ENCODE peak calls at places on chromosomes 13 and 19, in six cellular contexts. W is A549, H is endothelial cell of umbilical vein, C is K562, V is HepG2, K is GM12878. M is an unnamed sample.

GRCh38 chr19:6736917-6737283 is 480 bp downstream of the GPR108 start:
- DNase-seq in W (no peak), H (no peak), C (no peak), V (no peak), K (no peak), M (no peak)

GRCh38 chr19:21610341-21610740 is 104.9 kb downstream of the ZNF429 start:
- DNase-seq in W (no peak), H (no peak), C (no peak), V (no peak), K (no peak), M (no peak)

GRCh38 chr13:83121904-83122303 is 760.4 kb downstream of the SLITRK1 start:
- DNase-seq in W (no peak), H (no peak), C (no peak), V (no peak), K (no peak), M (no peak)

GRCh38 chr19:38061294-38061693 is 154.3 kb downstream of the SIPA1L3 start:
- DNase-seq in W (peak; percentile 65), H (no peak), C (no peak), V (no peak), K (no peak), M (no peak)

GRCh38 chr19:16497042-16497441 is 848 bp downstream of the C19orf44 start:
- DNase-seq in W (no peak), H (no peak), C (no peak), V (no peak), K (no peak), M (no peak)

GRCh38 chr13:28564030-28564429 is 69.1 kb upstream of the FLT1 start:
- DNase-seq in W (no peak), H (no peak), C (no peak), V (no peak), K (no peak), M (no peak)

GRCh38 chr13:95153647-95154405 is 147.4 kb downstream of the ABCC4 start:
- DNase-seq in W (no peak), H (peak; percentile 95), C (no peak), V (no peak), K (no peak), M (peak; percentile 5)

GRCh38 chr13:87128006-87128405 is 543.2 kb upstream of the SLITRK5 start:
- DNase-seq in W (no peak), H (no peak), C (no peak), V (no peak), K (no peak), M (peak; percentile 43)

GRCh38 chr13:26021516-26021915 is 30.3 kb downstream of the SHISA2 start:
- DNase-seq in W (no peak), H (no peak), C (no peak), V (no peak), K (no peak), M (no peak)

GRCh38 chr19:40947573-40947972 is 43.5 kb upstream of the CYP2B6 start:
- DNase-seq in W (no peak), H (no peak), C (no peak), V (no peak), K (no peak), M (no peak)

GRCh38 chr19:29259153-29259552 is 46.2 kb upstream of the UQCRFS1 start:
- DNase-seq in W (no peak), H (no peak), C (peak; percentile 34), V (no peak), K (no peak), M (peak; percentile 19)

GRCh38 chr19:7623725-7624603 is 5.4 kb downstream of the XAB2 start:
- DNase-seq in W (no peak), H (no peak), C (no peak), V (no peak), K (no peak), M (no peak)

GRCh38 chr19:11019824-11020223 is 59.0 kb downstream of the SMARCA4 start:
- DNase-seq in W (no peak), H (no peak), C (no peak), V (no peak), K (no peak), M (no peak)

GRCh38 chr19:17183858-17184271 is 31.3 kb upstream of the USE1 start:
- DNase-seq in W (no peak), H (no peak), C (no peak), V (no peak), K (peak; percentile 45), M (peak; percentile 96)

GRCh38 chr19:8209111-8209964 is at the start of gene CERS4:
- DNase-seq in W (peak; percentile 43), H (no peak), C (peak; percentile 93), V (peak; percentile 82), K (no peak), M (peak; percentile 96)

GRCh38 chr19:11421607-11422098 is 2.5 kb upstream of the RGL3 start:
- DNase-seq in W (no peak), H (no peak), C (peak; percentile 88), V (no peak), K (no peak), M (no peak)

GRCh38 chr13:41428155-41428554 is 29.2 kb upstream of the RGCC start:
- DNase-seq in W (no peak), H (no peak), C (no peak), V (no peak), K (no peak), M (no peak)

GRCh38 chr19:50478901-50479715 is 2.5 kb upstream of the GARIN5A start:
- DNase-seq in W (peak; percentile 92), H (no peak), C (peak; percentile 84), V (peak; percentile 81), K (no peak), M (no peak)

GRCh38 chr19:52689804-52690394 is 44.9 kb downstream of the ZNF611 start:
- DNase-seq in W (no peak), H (peak; percentile 42), C (peak; percentile 29), V (no peak), K (no peak), M (peak; percentile 45)

GRCh38 chr19:5908773-5909442 is 4.2 kb downstream of the VMAC start:
- DNase-seq in W (no peak), H (no peak), C (no peak), V (peak; percentile 92), K (no peak), M (no peak)

GRCh38 chr13:43472344-43472743 is 314.4 kb downstream of the ENOX1 start:
- DNase-seq in W (no peak), H (peak; percentile 22), C (no peak), V (no peak), K (no peak), M (no peak)

GRCh38 chr19:44007473-44007872 is 4.7 kb downstream of the ZNF230 start:
- DNase-seq in W (no peak), H (no peak), C (no peak), V (no peak), K (no peak), M (no peak)

GRCh38 chr19:57280913-57281425 is 684 bp downstream of the ZNF460 start:
- DNase-seq in W (peak; percentile 23), H (no peak), C (no peak), V (no peak), K (no peak), M (peak; percentile 34)

GRCh38 chr19:55563261-55563690 is 17.4 kb downstream of the ZNF579 start:
- DNase-seq in W (no peak), H (no peak), C (no peak), V (no peak), K (no peak), M (no peak)

GRCh38 chr13:25170554-25171107 is 1.5 kb downstream of the AMER2 start:
- DNase-seq in W (no peak), H (no peak), C (no peak), V (no peak), K (no peak), M (no peak)

GRCh38 chr19:55188620-55189019 is 8.5 kb upstream of the SYT5 start:
- DNase-seq in W (no peak), H (no peak), C (peak; percentile 32), V (no peak), K (no peak), M (no peak)

GRCh38 chr19:14533450-14533849 is 4.1 kb downstream of the TECR start:
- DNase-seq in W (no peak), H (no peak), C (no peak), V (no peak), K (no peak), M (no peak)

GRCh38 chr19:14542721-14543328 is 13.4 kb downstream of the TECR start:
- DNase-seq in W (no peak), H (peak; percentile 30), C (peak; percentile 54), V (no peak), K (no peak), M (peak; percentile 22)

GRCh38 chr19:14540741-14541525 is 11.5 kb downstream of the TECR start:
- DNase-seq in W (no peak), H (no peak), C (no peak), V (no peak), K (no peak), M (no peak)

GRCh38 chr19:14536926-14537692 is 7.7 kb downstream of the TECR start:
- DNase-seq in W (peak; percentile 51), H (peak; percentile 77), C (peak; percentile 96), V (no peak), K (no peak), M (peak; percentile 53)
- TF ChIP-seq POLR2A in W (no peak), H (no peak), C (peak; percentile 46), V (no peak), K (no peak), M (no peak)

GRCh38 chr13:99916366-99917103 is 55.0 kb downstream of the ZIC5 start:
- DNase-seq in W (peak; percentile 82), H (peak; percentile 72), C (peak; percentile 61), V (peak; percentile 76), K (peak; percentile 31), M (peak; percentile 78)
- TF ChIP-seq MYC in W (no peak), H (no peak), C (no peak), V (no peak), K (no peak), M (no peak)

GRCh38 chr19:2426661-2427322 is 594 bp downstream of the TIMM13 start:
- DNase-seq in W (peak; percentile 39), H (no peak), C (peak; percentile 88), V (peak; percentile 64), K (no peak), M (peak; percentile 64)

GRCh38 chr19:2427323-2428026 is at the start of gene TIMM13:
- DNase-seq in W (peak; percentile 78), H (peak; percentile 98), C (peak; percentile 95), V (peak; percentile 94), K (peak; percentile 84), M (peak; percentile 91)

GRCh38 chr19:2429917-2430570 is 2.7 kb upstream of the TIMM13 start:
- DNase-seq in W (no peak), H (no peak), C (no peak), V (no peak), K (no peak), M (no peak)

GRCh38 chr19:2428756-2429711 is 1.6 kb upstream of the TIMM13 start:
- DNase-seq in W (no peak), H (no peak), C (no peak), V (no peak), K (no peak), M (no peak)

GRCh38 chr19:2428027-2428690 is 773 bp upstream of the TIMM13 start:
- DNase-seq in W (no peak), H (no peak), C (no peak), V (no peak), K (no peak), M (no peak)
- H3K4me3 ChIP-seq in W (peak overlapping the region; percentile 95), H (peak overlapping the region; percentile 63), C (peak overlapping the region; percentile 98), V (peak overlapping the region; percentile 91), K (peak overlapping the region; percentile 94), M (no peak overlapping the region)

GRCh38 chr19:1151037-1151716 is 22.9 kb downstream of the SBNO2 start:
- DNase-seq in W (no peak), H (no peak), C (no peak), V (no peak), K (no peak), M (no peak)
- TF ChIP-seq POLR2A in W (no peak), H (no peak), C (no peak), V (no peak), K (no peak), M (no peak)

M was measured in NB4.